ENCODE peak calls at places on chromosomes 5 and 9, in five cellular contexts. K is left lung, C is SJSA1, B is GM23248, N is Peyer's patch. L is an unnamed sample.

GRCh38 chr9:129141066-129142041 is 30.1 kb downstream of the PTPA start:
- DNase-seq in K (peak; percentile 80), C (peak; percentile 73), B (peak; percentile 96), N (no peak), L (peak; percentile 69)

GRCh38 chr5:100676807-100677631 is 141.8 kb downstream of the FAM174A start:
- DNase-seq in K (no peak), C (no peak), B (peak; percentile 46), N (no peak), L (no peak)

GRCh38 chr5:10934789-10935355 is 173.8 kb upstream of the DAP start:
- DNase-seq in K (no peak), C (no peak), B (no peak), N (no peak), L (no peak)

GRCh38 chr5:144191998-144192397 is 21.3 kb downstream of the KCTD16 start:
- DNase-seq in K (no peak), C (no peak), B (peak; percentile 86), N (no peak), L (no peak)

GRCh38 chr9:134970719-134971118 is 53.0 kb upstream of the FCN1 start:
- DNase-seq in K (peak; percentile 8), C (no peak), B (no peak), N (no peak), L (no peak)

GRCh38 chr9:6907772-6908381 is 150.1 kb downstream of the KDM4C start:
- DNase-seq in K (no peak), C (no peak), B (peak; percentile 48), N (no peak), L (no peak)

GRCh38 chr9:129225815-129226214 is 47.8 kb upstream of the IER5L start:
- DNase-seq in K (peak; percentile 66), C (no peak), B (peak; percentile 48), N (peak; percentile 56), L (peak; percentile 83)

GRCh38 chr9:136763649-136764035 is 676 bp downstream of the LCN15 start:
- DNase-seq in K (no peak), C (no peak), B (no peak), N (no peak), L (no peak)

GRCh38 chr5:51468196-51468595 is 84.9 kb downstream of the ISL1 start:
- DNase-seq in K (no peak), C (no peak), B (no peak), N (no peak), L (no peak)

GRCh38 chr5:154528005-154528594 is 50.1 kb upstream of the HAND1 start:
- DNase-seq in K (no peak), C (no peak), B (no peak), N (no peak), L (no peak)

GRCh38 chr9:109904666-109905065 is 124.7 kb downstream of the PALM2AKAP2 start:
- DNase-seq in K (no peak), C (no peak), B (peak; percentile 53), N (no peak), L (no peak)

GRCh38 chr9:32551491-32552049 is 557 bp upstream of the SMIM27 start:
- DNase-seq in K (peak; percentile 42), C (no peak), B (peak; percentile 66), N (peak; percentile 61), L (no peak)

GRCh38 chr5:148970228-148970627 is 92.6 kb downstream of the SH3TC2 start:
- DNase-seq in K (no peak), C (peak; percentile 59), B (no peak), N (no peak), L (no peak)

GRCh38 chr5:119343766-119344165 is 12.1 kb upstream of the TNFAIP8 start:
- DNase-seq in K (no peak), C (peak; percentile 65), B (no peak), N (no peak), L (no peak)

GRCh38 chr5:151264113-151264512 is 11.1 kb downstream of the GM2A start:
- DNase-seq in K (no peak), C (no peak), B (peak; percentile 86), N (no peak), L (no peak)

GRCh38 chr9:125747053-125747764 is at the start of gene PBX3:
- DNase-seq in K (peak; percentile 60), C (no peak), B (peak; percentile 77), N (peak; percentile 76), L (peak; percentile 62)

GRCh38 chr9:121322037-121322736 is 47.9 kb downstream of the STOM start:
- DNase-seq in K (no peak), C (no peak), B (peak; percentile 93), N (no peak), L (no peak)

GRCh38 chr5:17833336-17833735 is 199.1 kb downstream of the TAF11L14 start:
- DNase-seq in K (no peak), C (no peak), B (no peak), N (no peak), L (no peak)

GRCh38 chr5:170818222-170818621 is 34.7 kb downstream of the GABRP start:
- DNase-seq in K (no peak), C (no peak), B (peak; percentile 71), N (no peak), L (no peak)

GRCh38 chr5:148846930-148847329 is 20.5 kb downstream of the ADRB2 start:
- DNase-seq in K (no peak), C (no peak), B (peak; percentile 47), N (no peak), L (no peak)

GRCh38 chr9:97568461-97569275 is 64.5 kb downstream of the TSTD2 start:
- DNase-seq in K (no peak), C (no peak), B (no peak), N (no peak), L (no peak)

GRCh38 chr5:88872971-88873370 is 10.0 kb downstream of the MEF2C start:
- DNase-seq in K (no peak), C (no peak), B (no peak), N (no peak), L (no peak)

GRCh38 chr9:25724424-25724823 is 46.2 kb upstream of the TUSC1 start:
- DNase-seq in K (no peak), C (no peak), B (peak; percentile 22), N (no peak), L (no peak)

GRCh38 chr5:73441377-73441776 is 7.2 kb downstream of the FOXD1 start:
- DNase-seq in K (no peak), C (no peak), B (peak; percentile 35), N (no peak), L (no peak)

GRCh38 chr9:91889161-91889560 is 60.9 kb downstream of the ROR2 start:
- DNase-seq in K (no peak), C (no peak), B (no peak), N (no peak), L (no peak)
- H3K27ac ChIP-seq in K (peak overlapping the region; percentile 13), C (no peak overlapping the region), B (no peak overlapping the region), N (no peak overlapping the region), L (no peak overlapping the region)

GRCh38 chr5:140965905-140966292 is 377 bp upstream of the PCDHAC2 start:
- DNase-seq in K (no peak), C (no peak), B (no peak), N (no peak), L (no peak)

GRCh38 chr5:140969880-140970279 is 3.6 kb downstream of the PCDHAC2 start:
- DNase-seq in K (no peak), C (no peak), B (no peak), N (no peak), L (no peak)

GRCh38 chr5:140966293-140967225 is at the start of gene PCDHAC2:
- DNase-seq in K (peak; percentile 50), C (no peak), B (peak; percentile 26), N (peak; percentile 47), L (peak; percentile 19)

GRCh38 chr5:140964356-140964755 is 1.9 kb upstream of the PCDHAC2 start:
- DNase-seq in K (no peak), C (no peak), B (no peak), N (no peak), L (no peak)

GRCh38 chr5:140967226-140967893 is 1.1 kb downstream of the PCDHAC2 start:
- DNase-seq in K (no peak), C (no peak), B (no peak), N (no peak), L (no peak)
- H3K4me3 ChIP-seq in K (peak overlapping the region; percentile 48), C (no peak overlapping the region), B (no peak overlapping the region), N (no peak overlapping the region), L (peak overlapping the region; percentile 69)

GRCh38 chr5:179606910-179607448 is 16.5 kb downstream of the HNRNPH1 start:
- DNase-seq in K (no peak), C (no peak), B (no peak), N (peak; percentile 49), L (no peak)
- H3K27ac ChIP-seq in K (no peak overlapping the region), C (no peak overlapping the region), B (peak overlapping the region; percentile 3), N (no peak overlapping the region), L (peak overlapping the region; percentile 37)

DNA sequence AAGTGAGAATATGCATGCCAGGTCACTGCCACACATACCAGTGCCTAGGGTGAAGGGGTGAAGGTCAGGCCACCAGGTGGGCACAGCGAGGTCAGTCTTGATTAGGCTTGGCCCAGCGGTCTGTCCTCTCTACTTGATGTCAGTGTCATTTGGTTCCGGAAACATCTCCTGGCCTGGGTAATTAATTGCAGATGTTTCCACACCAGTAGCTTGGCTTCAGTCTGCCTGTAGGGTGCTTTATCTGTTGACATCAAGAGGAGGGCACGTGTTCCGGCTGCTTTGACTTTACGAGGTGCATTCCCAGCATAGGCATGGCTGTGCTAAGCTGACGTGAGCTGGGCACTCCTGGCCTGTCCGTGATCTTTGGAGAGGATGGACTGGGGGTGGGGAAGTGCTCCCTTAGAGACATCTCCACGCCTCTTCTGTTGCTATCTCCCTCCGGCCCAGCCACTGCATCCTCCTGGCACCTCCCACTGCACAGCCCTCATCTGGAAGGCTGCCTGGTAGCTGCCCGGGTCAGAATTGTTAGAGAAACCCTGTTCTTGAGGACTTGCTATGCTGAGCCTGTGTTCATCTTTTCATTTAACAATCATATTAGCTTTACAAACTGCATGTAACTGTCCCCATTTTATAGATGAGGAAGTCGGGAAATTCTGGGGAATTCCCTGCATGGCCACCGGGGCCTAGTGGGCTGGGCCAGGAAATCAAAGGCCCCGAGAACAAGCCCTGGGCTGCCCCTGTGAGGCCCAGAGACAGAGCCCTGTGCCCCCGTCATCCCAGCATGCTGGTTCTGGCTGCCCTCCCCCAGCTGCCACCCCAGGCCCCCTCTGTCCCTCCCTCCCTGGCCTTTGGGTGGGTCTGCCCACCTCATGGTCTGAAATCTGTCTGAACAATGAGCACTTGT is 29.1 kb downstream of the JADE2 start:
- DNase-seq in K (no peak), C (peak; percentile 96), B (peak; percentile 95), N (no peak), L (peak; percentile 73)
- H3K4me3 ChIP-seq in K (no peak overlapping the region), C (no peak overlapping the region), B (no peak overlapping the region), N (no peak overlapping the region), L (no peak overlapping the region)

DNA sequence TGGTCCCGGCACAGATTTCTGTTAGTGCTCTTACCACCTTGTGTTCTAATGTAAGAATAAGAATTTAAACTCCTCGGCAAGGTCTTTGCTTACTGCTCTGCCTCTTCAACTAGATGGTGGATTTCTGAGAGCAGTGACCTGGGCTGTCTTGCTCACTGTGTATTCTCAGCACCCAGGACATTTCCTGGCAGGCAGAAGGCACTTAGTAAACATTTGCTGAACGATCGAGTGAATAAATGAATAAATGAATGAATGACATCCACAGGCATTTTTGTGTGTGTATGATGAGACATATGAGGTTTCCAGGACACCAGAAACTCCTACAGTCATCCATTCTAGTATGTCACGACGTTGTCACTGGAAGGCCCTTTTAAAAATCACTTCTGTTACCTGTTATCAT is 143.2 kb downstream of the BOD1 start:
- DNase-seq in K (no peak), C (no peak), B (peak; percentile 54), N (no peak), L (no peak)
- H3K27ac ChIP-seq in K (peak overlapping the region; percentile 71), C (peak overlapping the region; percentile 33), B (peak overlapping the region; percentile 92), N (peak overlapping the region; percentile 12), L (peak overlapping the region; percentile 87)